ENCODE peak calls at places on chromosomes 1 and 21, in six cellular contexts. S is fibroblast of lung; X is kidney; P is upper lobe of right lung; J is effector memory CD4-positive, alpha-beta T cell; E is esophagus muscularis mucosa. R is an unnamed sample.
A peak's percentile ranks its signal among the peaks of the same experiment; 100 is the strongest.

GRCh38 chr1:172405912-172406311 is 14.6 kb upstream of the C1orf105 start:
- DNase-seq in S (no peak), X (no peak), P (no peak), J (no peak), E (no peak), R (no peak)

GRCh38 chr1:27144920-27145661 is 9.8 kb downstream of the SLC9A1 start:
- DNase-seq in S (peak; percentile 87), X (peak; percentile 73), P (no peak), J (no peak), E (no peak), R (no peak)

GRCh38 chr1:217088521-217089221 is 365.4 kb upstream of the ESRRG start:
- DNase-seq in S (peak; percentile 30), X (no peak), P (no peak), J (no peak), E (peak; percentile 84), R (no peak)

GRCh38 chr21:34185051-34185750 is 111.8 kb downstream of the MRPS6 start:
- DNase-seq in S (no peak), X (no peak), P (no peak), J (no peak), E (no peak), R (no peak)

GRCh38 chr21:39048064-39048463 is 135.2 kb downstream of the PSMG1 start:
- DNase-seq in S (peak; percentile 66), X (no peak), P (no peak), J (no peak), E (no peak), R (no peak)

GRCh38 chr1:172966844-172967540 is 83.7 kb downstream of the TNFSF18 start:
- DNase-seq in S (peak; percentile 60), X (no peak), P (no peak), J (no peak), E (no peak), R (no peak)

GRCh38 chr1:32954183-32954582 is 10.4 kb downstream of the RNF19B start:
- DNase-seq in S (peak; percentile 55), X (no peak), P (no peak), J (no peak), E (no peak), R (no peak)

GRCh38 chr1:55611123-55611522 is 396.0 kb upstream of the USP24 start:
- DNase-seq in S (no peak), X (no peak), P (no peak), J (no peak), E (peak; percentile 87), R (no peak)

GRCh38 chr1:68745006-68745405 is 248.1 kb upstream of the DEPDC1 start:
- DNase-seq in S (no peak), X (no peak), P (no peak), J (no peak), E (no peak), R (no peak)

GRCh38 chr1:90135306-90135705 is 140.4 kb downstream of the ZNF326 start:
- DNase-seq in S (no peak), X (no peak), P (no peak), J (no peak), E (no peak), R (no peak)

GRCh38 chr1:183635606-183636333 is at the start of gene ARPC5:
- DNase-seq in S (peak; percentile 98), X (peak; percentile 99), P (peak; percentile 99), J (peak; percentile 92), E (peak; percentile 99), R (peak; percentile 94)

GRCh38 chr1:54699936-54700525 is 15.6 kb upstream of the TTC4 start:
- DNase-seq in S (no peak), X (no peak), P (no peak), J (no peak), E (no peak), R (no peak)

GRCh38 chr1:5856246-5856815 is 135.9 kb downstream of the NPHP4 start:
- DNase-seq in S (peak; percentile 12), X (no peak), P (no peak), J (no peak), E (no peak), R (no peak)

GRCh38 chr21:34919406-34919805 is 129.7 kb downstream of the RUNX1 start:
- DNase-seq in S (no peak), X (no peak), P (no peak), J (no peak), E (no peak), R (no peak)

GRCh38 chr1:219121634-219122033 is 52.0 kb upstream of the LYPLAL1 start:
- DNase-seq in S (no peak), X (no peak), P (no peak), J (no peak), E (no peak), R (no peak)

GRCh38 chr1:39819091-39819812 is 30.6 kb upstream of the BMP8B start:
- DNase-seq in S (no peak), X (no peak), P (no peak), J (no peak), E (no peak), R (no peak)

GRCh38 chr1:34101151-34101550 is 63.9 kb downstream of the CSMD2 start:
- DNase-seq in S (peak; percentile 91), X (no peak), P (no peak), J (no peak), E (peak; percentile 68), R (no peak)

GRCh38 chr1:3504151-3504822 is 49.8 kb downstream of the ARHGEF16 start:
- DNase-seq in S (peak; percentile 93), X (peak; percentile 88), P (no peak), J (no peak), E (no peak), R (no peak)

GRCh38 chr1:185159966-185160365 is 3.0 kb downstream of the SWT1 start:
- DNase-seq in S (peak; percentile 45), X (no peak), P (no peak), J (no peak), E (no peak), R (no peak)

GRCh38 chr1:204044448-204044847 is 28.5 kb upstream of the SOX13 start:
- DNase-seq in S (no peak), X (no peak), P (no peak), J (no peak), E (no peak), R (no peak)

GRCh38 chr1:225474986-225475820 is 47.4 kb upstream of the LBR start:
- DNase-seq in S (peak; percentile 48), X (peak; percentile 90), P (peak; percentile 85), J (peak; percentile 48), E (peak; percentile 92), R (peak; percentile 59)

GRCh38 chr1:20823879-20824278 is 36.8 kb upstream of the HP1BP3 start:
- DNase-seq in S (no peak), X (no peak), P (no peak), J (no peak), E (no peak), R (no peak)

GRCh38 chr1:247442164-247442563 is 15.7 kb downstream of the OR2B11 start:
- DNase-seq in S (no peak), X (no peak), P (no peak), J (no peak), E (no peak), R (no peak)

GRCh38 chr1:16918371-16918770 is 3.4 kb upstream of the CROCC start:
- DNase-seq in S (no peak), X (peak; percentile 50), P (peak; percentile 6), J (no peak), E (peak; percentile 92), R (no peak)

GRCh38 chr1:230272557-230272956 is 153.6 kb downstream of the PGBD5 start:
- DNase-seq in S (no peak), X (no peak), P (no peak), J (no peak), E (no peak), R (no peak)

GRCh38 chr1:159944623-159945455 is 574 bp downstream of the IGSF9 start:
- DNase-seq in S (no peak), X (no peak), P (no peak), J (no peak), E (no peak), R (no peak)

GRCh38 chr1:159943908-159944622 is 1.3 kb downstream of the IGSF9 start:
- DNase-seq in S (no peak), X (no peak), P (peak; percentile 3), J (no peak), E (no peak), R (no peak)

GRCh38 chr1:159946242-159947187 is 1.1 kb upstream of the IGSF9 start:
- DNase-seq in S (no peak), X (no peak), P (no peak), J (no peak), E (no peak), R (no peak)

GRCh38 chr1:159947942-159948341 is 2.5 kb upstream of the IGSF9 start:
- DNase-seq in S (no peak), X (no peak), P (no peak), J (no peak), E (no peak), R (no peak)

GRCh38 chr1:159945483-159946241 is at the start of gene IGSF9:
- DNase-seq in S (peak; percentile 76), X (peak; percentile 93), P (peak; percentile 88), J (peak; percentile 67), E (no peak), R (peak; percentile 78)
- H3K27ac ChIP-seq in S (no peak within 1 kb of the TSS), X (no peak within 1 kb of the TSS), P (peak within 1 kb of the TSS; percentile 17), J (no peak within 1 kb of the TSS), E (no peak within 1 kb of the TSS), R (no peak within 1 kb of the TSS)

GRCh38 chr1:28265577-28265976 is 6.3 kb downstream of the SESN2 start:
- DNase-seq in S (no peak), X (no peak), P (no peak), J (no peak), E (no peak), R (no peak)
- H3K4me3 ChIP-seq in S (no peak overlapping the region), X (peak overlapping the region; percentile 14), P (no peak overlapping the region), J (no peak overlapping the region), E (no peak overlapping the region), R (no peak overlapping the region)

DNA sequence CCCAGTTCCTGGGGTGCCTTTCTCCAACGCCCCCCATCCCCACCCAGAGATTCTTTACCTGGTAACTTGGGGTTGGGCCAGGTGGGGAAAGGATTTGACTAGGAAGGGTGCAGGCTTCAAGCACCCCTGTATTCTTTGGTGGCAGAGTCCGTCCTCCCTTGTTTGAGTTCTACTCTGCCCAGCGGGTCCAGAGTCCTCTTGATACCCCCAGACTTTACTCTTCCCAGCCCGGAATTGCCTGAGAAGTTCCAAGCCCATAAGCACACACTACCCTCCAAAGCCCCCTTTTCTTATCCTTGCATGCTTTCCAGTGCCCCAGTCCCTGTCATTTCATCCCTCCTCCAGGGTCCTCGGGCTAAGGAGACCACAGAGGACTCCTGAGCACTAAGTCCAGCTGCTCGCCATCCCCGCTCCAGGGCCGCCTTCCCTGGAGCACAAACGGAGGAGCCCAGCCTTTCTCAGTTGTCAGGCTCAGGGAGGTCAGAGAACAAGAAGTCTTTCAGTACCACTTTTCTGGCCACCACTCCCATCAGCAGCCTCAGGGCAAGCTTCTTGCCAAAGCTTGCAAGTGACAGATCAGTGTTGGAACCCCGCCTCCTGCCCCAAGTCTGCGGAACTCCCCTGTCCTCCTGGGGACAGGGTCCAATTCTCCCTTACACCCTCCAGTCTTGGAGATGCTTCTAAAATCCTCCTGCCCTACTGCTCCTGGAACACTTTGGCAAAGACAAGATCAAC is 12.2 kb downstream of the SLC45A3 start:
- DNase-seq in S (no peak), X (no peak), P (no peak), J (no peak), E (no peak), R (no peak)
- H3K4me1 ChIP-seq in S (no peaks in the 10 kb centered on the region), X (peaks cover 41% of the 10 kb centered on the region), P (no peaks in the 10 kb centered on the region), J (no peaks in the 10 kb centered on the region), E (no peaks in the 10 kb centered on the region), R (no peaks in the 10 kb centered on the region)

DNA sequence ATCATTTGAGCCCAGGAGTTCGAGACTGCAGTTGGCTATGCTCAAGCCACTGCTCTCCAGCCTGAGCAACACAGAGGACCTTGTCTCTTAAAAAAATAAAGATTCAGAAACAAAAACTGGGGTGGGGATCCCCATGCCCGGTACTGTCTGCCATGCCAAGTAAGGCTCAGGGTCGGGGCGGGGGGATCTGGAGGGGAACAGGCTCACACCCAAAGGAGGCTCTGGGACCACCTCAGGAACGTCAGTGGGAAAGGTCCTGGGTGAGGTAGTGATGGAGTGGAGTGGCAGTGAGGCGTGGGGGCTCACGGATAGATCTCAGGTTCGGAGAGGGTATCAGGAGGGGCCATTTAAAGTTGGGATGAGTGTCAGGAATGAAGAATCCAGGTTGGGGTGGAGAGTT is 765 bp upstream of the S100A4 start:
- DNase-seq in S (no peak), X (peak; percentile 64), P (peak; percentile 59), J (no peak), E (no peak), R (no peak)
- H3K27ac ChIP-seq in S (peak overlapping the region; percentile 84), X (peak overlapping the region; percentile 4), P (peak overlapping the region; percentile 80), J (peak overlapping the region; percentile 76), E (peak overlapping the region; percentile 80), R (peak overlapping the region; percentile 79)